ENCODE peak calls at places on chromosomes 3 and 15, in seven cellular contexts. A, V, Q, G, D, B and E are unnamed samples.

GRCh38 chr15:99129644-99130043 is 24.8 kb downstream of the SYNM start:
- DNase-seq in A (no peak), V (no peak), Q (no peak), G (no peak), D (no peak), B (no peak), E (no peak)

GRCh38 chr3:64098686-64099085 is 75.4 kb upstream of the PSMD6 start:
- DNase-seq in A (no peak), V (no peak), Q (no peak), G (no peak), D (no peak), B (no peak), E (no peak)

GRCh38 chr3:108500728-108501127 is 9.7 kb downstream of the MYH15 start:
- DNase-seq in A (no peak), V (no peak), Q (no peak), G (no peak), D (no peak), B (no peak), E (no peak)

GRCh38 chr3:126419151-126419703 is 24.5 kb downstream of the CFAP100 start:
- DNase-seq in A (no peak), V (no peak), Q (no peak), G (no peak), D (no peak), B (no peak), E (no peak)

GRCh38 chr3:140022061-140022781 is 87.2 kb downstream of the CLSTN2 start:
- DNase-seq in A (no peak), V (peak; percentile 20), Q (no peak), G (no peak), D (peak; percentile 38), B (no peak), E (no peak)

GRCh38 chr15:69462030-69462492 is 9.4 kb downstream of the RPLP1 start:
- DNase-seq in A (no peak), V (peak; percentile 58), Q (no peak), G (no peak), D (no peak), B (no peak), E (no peak)

GRCh38 chr3:46923559-46924350 is 46.2 kb downstream of the PTH1R start:
- DNase-seq in A (no peak), V (no peak), Q (no peak), G (peak; percentile 30), D (no peak), B (no peak), E (peak; percentile 13)

GRCh38 chr3:46466871-46467403 is 2.2 kb upstream of the LTF start:
- DNase-seq in A (no peak), V (no peak), Q (no peak), G (no peak), D (no peak), B (no peak), E (no peak)

GRCh38 chr3:18732474-18732873 is 307.3 kb upstream of the SATB1 start:
- DNase-seq in A (no peak), V (no peak), Q (no peak), G (no peak), D (no peak), B (no peak), E (no peak)

GRCh38 chr3:136277634-136278033 is 27.5 kb downstream of the PCCB start:
- DNase-seq in A (no peak), V (no peak), Q (no peak), G (no peak), D (no peak), B (no peak), E (no peak)

GRCh38 chr3:149015383-149015782 is 24.0 kb downstream of the GYG1 start:
- DNase-seq in A (no peak), V (no peak), Q (no peak), G (no peak), D (no peak), B (no peak), E (no peak)

GRCh38 chr3:31793040-31793439 is 188.0 kb downstream of the OSBPL10 start:
- DNase-seq in A (no peak), V (no peak), Q (no peak), G (no peak), D (peak; percentile 39), B (no peak), E (no peak)

GRCh38 chr15:99441871-99442267 is 123.9 kb upstream of the MEF2A start:
- DNase-seq in A (no peak), V (no peak), Q (no peak), G (no peak), D (no peak), B (no peak), E (no peak)

GRCh38 chr15:57592426-57592825 is 722 bp downstream of the MYZAP start:
- DNase-seq in A (no peak), V (no peak), Q (no peak), G (no peak), D (no peak), B (no peak), E (no peak)

GRCh38 chr3:195128255-195129071 is 142.5 kb downstream of the XXYLT1 start:
- DNase-seq in A (no peak), V (no peak), Q (no peak), G (no peak), D (no peak), B (no peak), E (no peak)

GRCh38 chr3:128226794-128227399 is 73.6 kb downstream of the EEFSEC start:
- DNase-seq in A (peak; percentile 35), V (peak; percentile 28), Q (peak; percentile 21), G (no peak), D (no peak), B (peak; percentile 38), E (peak; percentile 11)

GRCh38 chr3:133783762-133784161 is 21.9 kb upstream of the SRPRB start:
- DNase-seq in A (no peak), V (no peak), Q (no peak), G (no peak), D (no peak), B (no peak), E (no peak)